ENCODE peak calls at places on chromosomes 5 and 9, in five cellular contexts. N is K562, X is GM12878, C is H1, G is GM23338. I is an unnamed sample. For H3K79me2, the result is how much of the 10 kb centered on the place peaks cover.

GRCh38 chr9:16029056-16029615 is 476.3 kb downstream of the CCDC171 start:
- DNase-seq in N (no peak), X (no peak), C (no peak), G (no peak), I (no peak)

GRCh38 chr5:138824516-138824915 is 50.6 kb downstream of the LRRTM2 start:
- DNase-seq in N (no peak), X (no peak), C (no peak), G (no peak), I (no peak)

GRCh38 chr9:129506892-129507291 is 114.0 kb downstream of the C9orf50 start:
- DNase-seq in N (no peak), X (no peak), C (no peak), G (peak), I (no peak)

GRCh38 chr9:36504154-36504550 is 68.5 kb upstream of the MELK start:
- DNase-seq in N (no peak), X (no peak), C (no peak), G (no peak), I (no peak)

GRCh38 chr5:175448276-175448675 is 4.3 kb upstream of the DRD1 start:
- DNase-seq in N (no peak), X (no peak), C (no peak), G (no peak), I (no peak)

GRCh38 chr5:86684222-86684621 is 66.5 kb downstream of the COX7C start:
- DNase-seq in N (no peak), X (no peak), C (no peak), G (no peak), I (no peak)

GRCh38 chr9:134168731-134169130 is 4.4 kb upstream of the RNU6ATAC start:
- DNase-seq in N (no peak), X (no peak), C (no peak), G (peak), I (no peak)

GRCh38 chr5:133454442-133454841 is 157.9 kb downstream of the FSTL4 start:
- DNase-seq in N (no peak), X (no peak), C (no peak), G (no peak), I (no peak)

GRCh38 chr9:110068212-110068611 is 139.7 kb downstream of the C9orf152 start:
- DNase-seq in N (no peak), X (no peak), C (no peak), G (no peak), I (no peak)

DNA sequence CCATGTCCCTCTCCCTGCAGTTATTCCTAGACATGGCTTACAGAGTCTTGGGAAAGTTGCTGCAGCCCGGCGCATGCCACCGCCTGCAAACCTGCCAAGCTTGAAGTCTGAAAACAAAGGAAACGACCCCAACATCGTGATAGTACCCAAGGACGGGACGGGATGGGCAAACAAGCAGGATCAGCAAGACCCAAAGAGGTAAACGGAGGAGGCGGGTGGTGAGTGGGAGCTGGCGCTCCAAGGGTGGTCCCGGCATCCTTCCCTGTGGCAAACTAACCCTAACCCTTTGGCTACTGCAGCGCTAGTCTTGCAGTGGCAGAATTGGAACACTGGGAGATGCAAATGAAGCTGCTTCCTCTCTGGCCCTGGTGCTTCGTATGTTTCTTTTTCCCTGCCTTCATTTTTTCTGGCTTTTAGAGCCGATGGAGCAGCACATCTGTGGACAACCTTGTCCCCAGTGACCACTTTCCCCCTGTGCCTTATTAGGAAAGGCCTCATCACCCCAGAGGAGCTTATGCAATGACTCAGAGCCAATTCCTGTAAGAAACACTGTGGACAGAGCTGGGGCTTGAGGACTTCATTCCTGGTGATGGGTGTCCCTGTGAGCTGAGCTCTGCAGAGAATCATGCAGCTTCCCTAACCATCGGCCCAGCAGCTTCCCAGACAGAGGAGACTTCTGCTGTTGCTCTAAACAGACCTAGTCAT is 38.9 kb downstream of the PRRC2B start:
- DNase-seq in N (no peak), X (no peak), C (no peak), G (no peak), I (no peak)
- H3K79me2 ChIP-seq in N (under half), X (under half), C (under half), G (half or more), I (half or more)

DNA sequence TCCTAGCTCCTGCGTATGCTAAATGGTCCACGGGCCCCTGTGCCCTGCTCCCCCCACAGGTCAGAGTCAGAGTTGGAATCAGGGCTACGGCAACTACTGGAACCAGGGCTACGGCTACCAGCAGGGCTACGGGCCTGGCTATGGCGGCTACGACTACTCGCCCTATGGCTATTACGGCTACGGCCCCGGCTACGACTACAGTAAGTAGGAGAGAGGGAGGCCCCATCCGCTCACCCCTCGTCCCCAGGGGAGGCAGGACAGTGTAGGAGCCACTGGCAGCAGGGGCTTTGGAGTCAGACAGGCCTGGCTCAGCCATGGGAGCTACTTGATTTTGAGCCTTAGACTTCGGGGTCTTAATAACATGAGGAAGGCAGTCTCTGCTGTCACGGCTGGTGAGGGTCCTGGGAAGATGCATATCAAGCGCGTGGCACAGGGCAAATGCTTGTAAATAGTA is 5.8 kb downstream of the HNRNPAB start:
- DNase-seq in N (no peak), X (no peak), C (no peak), G (peak), I (no peak)
- TF ChIP-seq POLR2AphosphoS5 in N (peak), X (no peak), C (peak), G (peak), I (no peak)

GRCh38 chr9:2389404-2389803 is 232.2 kb upstream of the VLDLR start:
- DNase-seq in N (no peak), X (no peak), C (no peak), G (no peak), I (no peak)
- H3K27ac ChIP-seq in N (no peak), X (no peak), C (no peak), G (no peak), I (no peak)

GRCh38 chr5:167937628-167938000 is 353.8 kb upstream of the WWC1 start:
- DNase-seq in N (no peak), X (no peak), C (no peak), G (no peak), I (no peak)
- H3K79me2 ChIP-seq in N (under half), X (under half), C (under half), G (under half), I (under half)

GRCh38 chr5:1912951-1913565 is 30.3 kb upstream of the IRX4 start:
- DNase-seq in N (no peak), X (no peak), C (no peak), G (no peak), I (no peak)

GRCh38 chr5:1916041-1917001 is 33.6 kb upstream of the IRX4 start:
- DNase-seq in N (no peak), X (no peak), C (no peak), G (no peak), I (no peak)

GRCh38 chr5:1915316-1915715 is 32.6 kb upstream of the IRX4 start:
- DNase-seq in N (no peak), X (no peak), C (no peak), G (no peak), I (no peak)

GRCh38 chr5:1913578-1913977 is 30.9 kb upstream of the IRX4 start:
- DNase-seq in N (no peak), X (no peak), C (no peak), G (no peak), I (no peak)

GRCh38 chr5:1914471-1914870 is 31.7 kb upstream of the IRX4 start:
- DNase-seq in N (no peak), X (no peak), C (no peak), G (no peak), I (no peak)
- TF ChIP-seq POLR2AphosphoS5 in N (no peak), X (no peak), C (no peak), G (no peak), I (no peak)

GRCh38 chr5:91016322-91016721 is 366.8 kb downstream of the ARRDC3 start:
- DNase-seq in N (no peak), X (no peak), C (no peak), G (no peak), I (no peak)

GRCh38 chr5:91018712-91019371 is 364.3 kb downstream of the ARRDC3 start:
- DNase-seq in N (no peak), X (no peak), C (no peak), G (no peak), I (no peak)

GRCh38 chr5:91020065-91020800 is 362.9 kb downstream of the ARRDC3 start:
- DNase-seq in N (no peak), X (no peak), C (no peak), G (no peak), I (no peak)

GRCh38 chr5:91016954-91017690 is 366.0 kb downstream of the ARRDC3 start:
- DNase-seq in N (no peak), X (no peak), C (no peak), G (no peak), I (no peak)

GRCh38 chr5:91018185-91018584 is 364.9 kb downstream of the ARRDC3 start:
- DNase-seq in N (no peak), X (no peak), C (no peak), G (no peak), I (no peak)
- H3K27ac ChIP-seq in N (no peak), X (no peak), C (no peak), G (no peak), I (no peak)

GRCh38 chr5:142324871-142325676 is at the start of gene SPRY4:
- DNase-seq in N (peak), X (peak), C (peak), G (peak), I (peak)
- H3K79me2 ChIP-seq in N (half or more), X (under half), C (under half), G (half or more), I (half or more)

GRCh38 chr5:169705322-169705721 is 68.2 kb downstream of the DOCK2 start:
- DNase-seq in N (no peak), X (no peak), C (no peak), G (no peak), I (no peak)

GRCh38 chr5:169700611-169701010 is 63.5 kb downstream of the DOCK2 start:
- DNase-seq in N (no peak), X (no peak), C (no peak), G (no peak), I (no peak)

GRCh38 chr5:169703803-169704202 is 66.7 kb downstream of the DOCK2 start:
- DNase-seq in N (peak), X (no peak), C (no peak), G (no peak), I (no peak)

GRCh38 chr5:169701910-169702451 is 64.9 kb downstream of the DOCK2 start:
- DNase-seq in N (peak), X (no peak), C (no peak), G (peak), I (no peak)

DNA sequence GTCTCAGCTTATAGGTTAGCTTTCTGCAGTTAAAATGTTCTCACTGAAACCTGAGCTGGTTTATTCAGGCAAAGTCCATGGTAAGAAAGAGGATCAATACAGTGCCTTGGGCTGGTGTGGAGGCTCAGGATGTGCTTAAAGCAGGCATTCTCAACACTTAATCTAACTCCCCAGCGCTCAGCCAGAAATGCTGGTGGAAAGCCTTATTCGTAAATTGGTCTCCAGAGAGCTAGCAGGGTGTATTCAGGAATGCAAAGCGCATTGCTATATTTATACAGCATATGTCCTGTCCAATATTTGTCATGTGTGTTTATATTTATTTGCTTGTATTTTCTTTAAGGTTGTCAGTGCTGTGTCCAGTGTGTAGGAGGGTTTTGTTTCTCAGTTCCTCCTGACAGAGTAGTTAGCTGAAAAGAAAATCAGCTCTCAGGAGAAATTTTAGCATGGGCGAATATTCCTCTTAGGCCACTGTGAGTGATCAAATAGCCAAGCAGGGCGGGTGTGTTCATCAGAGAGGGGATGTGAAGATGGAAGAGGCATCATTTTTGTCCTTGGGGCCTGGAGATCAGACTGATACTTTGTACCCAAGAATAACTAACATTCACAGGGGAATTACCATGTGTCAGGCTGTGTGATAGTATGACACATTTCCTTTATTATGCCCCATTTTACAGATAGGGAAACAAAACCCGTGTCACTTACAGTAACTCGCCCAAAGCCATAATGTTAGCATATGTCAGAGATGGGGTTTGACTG is 65.8 kb downstream of the DOCK2 start:
- DNase-seq in N (no peak), X (peak), C (no peak), G (no peak), I (no peak)
- TF ChIP-seq POLR2AphosphoS5 in N (no peak), X (no peak), C (no peak), G (no peak), I (no peak)

GRCh38 chr5:125578551-125578950 is 832.1 kb upstream of the ZNF608 start:
- DNase-seq in N (no peak), X (no peak), C (no peak), G (no peak), I (no peak)
- H3K27ac ChIP-seq in N (no peak), X (no peak), C (no peak), G (no peak), I (no peak)

GRCh38 chr5:160007610-160008009 is 1.3 kb upstream of the TTC1 start:
- DNase-seq in N (no peak), X (no peak), C (no peak), G (no peak), I (no peak)

GRCh38 chr5:160011471-160011870 is 2.5 kb downstream of the TTC1 start:
- DNase-seq in N (no peak), X (no peak), C (no peak), G (no peak), I (no peak)

GRCh38 chr5:160008877-160009590 is at the start of gene TTC1:
- DNase-seq in N (peak), X (peak), C (peak), G (peak), I (peak)

DNA sequence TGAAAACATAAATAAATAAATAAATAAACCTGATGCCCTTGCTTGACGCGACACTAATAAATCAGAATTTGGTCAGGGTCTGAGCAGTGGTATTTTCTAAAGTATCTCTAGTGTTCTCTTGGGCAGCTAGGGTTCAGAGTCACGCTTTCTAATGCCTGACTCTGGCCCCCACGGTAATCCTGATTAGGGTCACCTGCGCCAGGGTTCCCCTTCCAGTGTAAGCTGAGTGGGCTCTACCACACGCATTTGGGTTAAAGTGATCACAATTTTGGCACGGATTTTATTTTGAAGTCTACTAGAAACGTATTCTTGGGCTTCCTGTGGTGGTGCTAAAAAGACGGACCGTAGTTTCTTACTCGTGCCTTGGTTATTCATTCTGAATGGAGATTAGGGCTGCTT is 651 bp downstream of the TTC1 start:
- DNase-seq in N (no peak), X (no peak), C (peak), G (peak), I (no peak)
- H3K79me2 ChIP-seq in N (under half), X (under half), C (under half), G (under half), I (under half)

I was measured in HCT116.